ENCODE peak calls at places on chromosomes 3 and 15, in four cellular contexts. B is heart right ventricle, D is ovary, S is psoas muscle. M is an unnamed sample. For H3K9me3, the result is how much of the 10 kb centered on the place peaks cover.

GRCh38 chr15:74613089-74613952 is 2.3 kb upstream of the CLK3 start:
- DNase-seq in D (no peak), S (no peak), B (peak), M (no peak)

GRCh38 chr15:52651868-52652267 is 27.3 kb downstream of the ATOSA start:
- DNase-seq in S (peak), B (peak), D (peak), M (peak)

GRCh38 chr15:39310633-39311032 is 270.2 kb upstream of the THBS1 start:
- DNase-seq in S (no peak), B (no peak), D (no peak), M (no peak)

GRCh38 chr3:195882002-195882441 is 26.3 kb downstream of the TNK2 start:
- DNase-seq in D (no peak), B (no peak), S (no peak), M (no peak)

GRCh38 chr15:34588046-34588674 is 4.7 kb upstream of the GOLGA8B start:
- DNase-seq in D (peak), B (no peak), S (peak), M (no peak)

GRCh38 chr15:67746022-67746421 is 79.3 kb upstream of the SKOR1 start:
- DNase-seq in B (no peak), S (no peak), D (no peak), M (no peak)

GRCh38 chr3:27378331-27378730 is 9.1 kb upstream of the NEK10 start:
- DNase-seq in S (no peak), B (no peak), D (no peak), M (no peak)

GRCh38 chr3:41131224-41131623 is 68.1 kb upstream of the CTNNB1 start:
- DNase-seq in S (no peak), B (no peak), D (no peak), M (no peak)

GRCh38 chr3:186365202-186365974 is 3.4 kb upstream of the DGKG start:
- DNase-seq in S (no peak), D (no peak), B (peak), M (no peak)

GRCh38 chr3:160564205-160564922 is 1.0 kb downstream of the KPNA4 start:
- DNase-seq in S (no peak), D (no peak), B (no peak), M (no peak)

GRCh38 chr3:64530434-64531049 is 157.3 kb downstream of the ADAMTS9 start:
- DNase-seq in B (no peak), D (peak), S (no peak), M (peak)

GRCh38 chr3:59772416-59773408 is 722.9 kb upstream of the CFAP20DC start:
- DNase-seq in S (no peak), B (no peak), D (no peak), M (no peak)

GRCh38 chr3:189109145-189109544 is 62.6 kb upstream of the TPRG1 start:
- DNase-seq in B (no peak), D (no peak), S (no peak), M (no peak)

GRCh38 chr3:188220988-188221818 is 67.2 kb downstream of the LPP start:
- DNase-seq in S (peak), B (no peak), D (no peak), M (no peak)

GRCh38 chr15:48682949-48683651 is 37.6 kb upstream of the FBN1 start:
- DNase-seq in S (peak), B (peak), D (peak), M (peak)

GRCh38 chr15:41894791-41895463 is 1.1 kb upstream of the SPTBN5 start:
- DNase-seq in S (peak), D (peak), B (peak), M (peak)

GRCh38 chr15:75573001-75573400 is 6.1 kb downstream of the PTPN9 start:
- DNase-seq in B (no peak), D (no peak), S (no peak), M (no peak)

GRCh38 chr3:20080956-20081554 is 40.8 kb downstream of the KAT2B start:
- DNase-seq in S (peak), B (peak), D (no peak), M (peak)

GRCh38 chr3:140568842-140569520 is 108.9 kb upstream of the TRIM42 start:
- DNase-seq in D (peak), B (peak), S (peak), M (peak)

GRCh38 chr3:69441028-69441427 is 55.1 kb upstream of the FRMD4B start:
- DNase-seq in S (no peak), B (no peak), D (no peak), M (no peak)

GRCh38 chr3:70308760-70309159 is 3.7 kb downstream of the MDFIC2 start:
- DNase-seq in D (no peak), B (no peak), S (no peak), M (no peak)

GRCh38 chr15:44193651-44194396 is 1.2 kb downstream of the FRMD5 start:
- DNase-seq in B (no peak), S (no peak), D (no peak), M (no peak)

GRCh38 chr15:62462721-62463120 is 297.6 kb upstream of the C2CD4B start:
- DNase-seq in D (no peak), B (no peak), S (no peak), M (no peak)
- H3K27ac ChIP-seq in D (no peak), B (peak), S (peak), M (no peak)

GRCh38 chr15:85583404-85584390 is 203.3 kb downstream of the AKAP13 start:
- DNase-seq in S (peak), D (peak), B (peak), M (no peak)

GRCh38 chr15:85581495-85581894 is 201.1 kb downstream of the AKAP13 start:
- DNase-seq in B (peak), S (peak), D (no peak), M (peak)

GRCh38 chr15:85582076-85582718 is 201.8 kb downstream of the AKAP13 start:
- DNase-seq in D (no peak), S (no peak), B (no peak), M (peak)

GRCh38 chr15:85580914-85581313 is 200.5 kb downstream of the AKAP13 start:
- DNase-seq in D (no peak), B (peak), S (no peak), M (peak)

DNA sequence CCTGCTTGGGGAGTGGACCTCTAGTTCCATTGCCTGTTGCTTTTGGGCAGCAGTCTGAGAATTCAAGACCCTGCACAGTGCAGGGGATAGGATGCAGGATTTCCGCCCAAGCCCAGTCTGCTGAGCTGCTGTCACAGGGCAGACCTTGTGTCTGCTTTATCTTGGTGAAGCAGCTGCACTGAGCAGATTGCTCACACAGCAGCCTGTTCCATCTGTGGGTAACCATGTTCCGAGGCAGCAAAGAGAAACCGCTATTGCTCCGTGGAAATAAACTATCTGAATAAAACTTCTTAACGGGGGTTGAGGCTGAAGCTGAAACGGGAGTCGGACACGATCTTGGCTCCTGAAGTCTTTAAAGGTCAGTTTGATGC is 202.3 kb downstream of the AKAP13 start:
- DNase-seq in B (peak), S (peak), D (peak), M (no peak)
- H3K4me3 ChIP-seq in B (peak), S (peak), D (peak), M (peak)

DNA sequence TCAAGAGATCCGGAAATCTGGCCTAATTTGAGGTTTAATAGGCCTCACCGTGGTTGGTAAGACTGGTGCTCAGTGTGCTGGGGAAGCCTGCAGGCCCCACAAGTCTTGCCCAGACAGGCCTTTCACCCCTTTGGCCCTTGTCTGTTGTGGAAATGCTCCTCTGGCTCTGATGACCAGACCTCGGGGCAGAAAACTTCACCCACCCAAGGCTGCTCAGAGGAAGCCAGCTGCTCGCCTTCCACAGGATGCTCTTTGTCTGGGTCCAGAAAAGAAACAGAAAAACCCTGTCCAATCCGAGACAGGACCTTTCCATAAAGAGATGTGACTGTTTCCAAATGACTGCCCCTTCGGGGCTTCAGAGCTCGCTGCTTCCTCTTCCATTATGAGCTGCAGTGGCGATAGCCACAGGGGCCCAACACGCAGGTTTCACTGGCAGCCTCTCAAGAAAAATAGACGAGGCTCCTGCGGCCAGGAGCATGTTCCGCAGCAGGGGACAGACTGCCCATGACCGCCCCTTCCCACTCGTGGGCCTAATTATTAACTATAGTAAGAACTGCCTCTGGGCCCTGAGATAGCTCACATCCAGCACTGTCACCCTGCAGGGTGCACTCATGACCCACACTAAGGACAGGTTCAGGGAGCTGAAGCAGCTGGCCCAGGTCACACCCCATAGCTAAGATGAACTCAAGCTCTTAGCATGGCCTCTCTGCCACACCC is 6.8 kb upstream of the SNX22 start:
- DNase-seq in B (no peak), D (no peak), S (no peak), M (no peak)
- H3K9me3 ChIP-seq in B (under half), D (under half), S (under half), M (under half)

DNA sequence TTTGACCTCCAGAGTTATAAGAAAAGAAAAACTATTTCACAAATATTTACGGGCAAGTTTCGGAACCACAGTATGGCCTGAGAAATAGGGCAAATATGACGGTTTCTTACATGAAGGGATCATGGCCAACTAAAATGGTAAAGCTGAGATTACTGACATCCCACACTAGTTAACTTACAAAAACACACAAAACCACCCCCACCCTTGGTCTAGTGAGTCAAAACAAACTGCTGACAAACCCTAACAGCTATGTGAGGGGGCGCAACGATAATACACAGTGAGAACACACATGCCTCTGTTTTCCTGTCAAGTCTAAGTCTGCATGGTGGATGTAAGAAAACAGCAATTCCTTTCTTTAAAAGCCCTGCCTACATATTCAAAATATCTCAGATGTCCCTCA is 32.3 kb downstream of the CBLB start:
- DNase-seq in S (no peak), B (no peak), D (no peak), M (no peak)
- H3K27ac ChIP-seq in S (no peak), B (peak), D (no peak), M (no peak)

DNA sequence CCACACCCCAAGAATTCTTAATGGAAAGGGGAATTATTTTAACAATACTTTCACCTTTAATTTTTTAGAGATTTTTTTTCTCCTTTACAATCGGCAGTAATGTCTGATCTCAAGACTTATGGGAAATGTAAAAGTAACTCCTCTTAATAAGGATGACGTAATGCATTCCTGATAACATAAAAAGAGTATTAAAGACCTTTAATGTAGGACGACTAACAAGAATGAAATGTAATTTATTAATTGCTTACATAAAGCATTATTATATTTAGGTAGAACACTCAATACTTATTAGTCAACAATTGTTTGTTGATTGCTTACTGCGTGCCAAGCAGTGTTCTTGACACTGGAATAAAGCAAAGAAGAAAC is 416.8 kb upstream of the NAALADL2 start:
- DNase-seq in S (no peak), D (no peak), B (no peak), M (no peak)
- H3K4me3 ChIP-seq in S (peak), D (peak), B (peak), M (peak)

GRCh38 chr3:44771424-44772098 is 10.0 kb downstream of the KIF15 start:
- DNase-seq in D (no peak), S (no peak), B (no peak), M (no peak)

DNA sequence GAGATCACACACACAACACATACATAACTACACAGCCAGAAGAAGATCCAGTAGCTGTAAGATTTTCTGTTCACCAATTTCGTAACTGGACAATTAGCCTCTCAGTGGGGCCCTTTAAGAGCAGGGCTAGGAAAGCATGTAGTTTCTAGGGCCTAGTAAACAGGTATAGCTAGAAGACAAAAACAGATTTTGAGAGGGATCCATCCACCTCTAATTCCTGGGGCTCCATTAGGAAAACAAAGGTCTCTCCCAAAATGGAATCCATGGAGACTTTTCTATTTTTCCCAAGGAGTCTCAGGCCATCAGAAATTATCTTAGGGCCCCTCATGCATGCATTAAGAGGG is 10.5 kb downstream of the KIF15 start:
- DNase-seq in S (no peak), D (no peak), B (no peak), M (no peak)
- H3K9me3 ChIP-seq in S (under half), D (under half), B (under half), M (under half)

DNA sequence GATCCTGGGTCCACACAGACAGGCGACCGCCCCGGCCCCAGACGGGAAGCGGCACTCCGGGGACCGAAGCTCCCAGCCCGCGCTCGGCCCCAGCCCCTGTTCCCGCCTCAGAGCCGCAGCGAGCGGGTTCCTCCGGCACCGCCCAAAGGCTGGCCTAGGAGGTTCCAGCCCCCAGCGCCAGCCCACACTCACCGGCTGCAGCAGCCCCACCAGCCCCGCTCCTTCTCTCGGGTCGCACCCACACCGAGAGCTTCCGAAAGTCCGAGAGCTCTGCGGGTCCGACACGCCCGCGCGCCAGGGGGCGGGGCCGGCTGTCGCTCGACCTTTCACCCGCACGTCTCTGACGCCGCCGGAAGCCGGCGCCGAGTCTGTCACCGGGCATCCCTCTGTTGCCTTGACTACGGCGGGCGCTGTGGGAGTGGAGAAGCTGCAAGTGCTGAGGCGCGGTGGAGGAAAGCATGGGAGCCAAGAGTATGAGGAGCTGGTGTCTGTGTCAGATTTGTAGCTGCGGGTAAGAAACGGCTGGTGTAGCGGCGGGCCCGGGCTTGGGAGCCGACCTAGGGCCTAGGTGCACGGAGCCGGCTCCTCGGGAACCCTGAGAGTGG is at the start of the genes EFL1 and SAXO2:
- DNase-seq in B (peak), S (peak), D (peak), M (peak)
- H3K27ac ChIP-seq in B (peak), S (peak), D (no peak), M (peak)

DNA sequence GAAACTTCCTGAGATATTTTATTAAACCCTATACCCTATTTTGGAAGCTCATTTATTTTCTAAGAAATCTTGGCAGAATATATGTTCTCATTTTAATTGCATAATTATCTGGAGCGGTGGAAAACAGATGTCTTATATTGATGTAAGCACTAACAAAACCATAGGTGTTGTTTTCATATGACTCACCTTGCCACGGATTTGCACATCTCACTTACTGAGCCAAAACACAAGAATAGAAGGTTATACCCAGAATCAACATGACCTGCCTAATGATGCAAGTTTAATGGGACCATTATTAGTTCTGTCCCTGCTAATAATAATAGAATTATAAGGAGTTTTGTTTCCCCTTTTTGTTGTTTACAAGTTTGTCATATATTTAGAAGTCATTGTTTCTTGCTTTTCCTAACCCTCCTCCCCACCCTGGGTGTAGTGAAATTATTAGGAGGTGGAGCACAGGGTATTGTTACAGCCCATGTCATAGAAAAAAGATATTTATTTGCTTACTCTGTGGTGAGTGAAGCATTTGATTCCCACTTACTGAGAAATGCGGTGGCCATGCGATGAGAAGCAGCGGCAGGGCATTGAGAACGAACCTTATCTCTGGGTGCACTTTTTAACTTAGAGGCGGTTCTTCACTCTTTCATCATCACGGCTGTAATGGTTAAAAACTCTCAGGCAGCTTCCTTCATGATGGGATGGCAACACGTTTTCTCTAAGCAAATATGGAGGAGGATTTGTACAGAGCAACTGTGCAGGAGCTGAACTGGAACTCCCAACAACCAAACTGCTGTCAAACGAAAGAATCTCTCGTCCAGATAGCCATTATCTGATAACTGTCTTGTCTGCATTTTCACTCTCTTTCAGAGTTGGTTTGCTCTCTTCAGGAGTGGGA is 521 bp downstream of the IL5RA start:
- DNase-seq in S (no peak), B (no peak), D (no peak), M (no peak)
- H3K4me3 ChIP-seq in S (no peak), B (peak), D (no peak), M (no peak)

DNA sequence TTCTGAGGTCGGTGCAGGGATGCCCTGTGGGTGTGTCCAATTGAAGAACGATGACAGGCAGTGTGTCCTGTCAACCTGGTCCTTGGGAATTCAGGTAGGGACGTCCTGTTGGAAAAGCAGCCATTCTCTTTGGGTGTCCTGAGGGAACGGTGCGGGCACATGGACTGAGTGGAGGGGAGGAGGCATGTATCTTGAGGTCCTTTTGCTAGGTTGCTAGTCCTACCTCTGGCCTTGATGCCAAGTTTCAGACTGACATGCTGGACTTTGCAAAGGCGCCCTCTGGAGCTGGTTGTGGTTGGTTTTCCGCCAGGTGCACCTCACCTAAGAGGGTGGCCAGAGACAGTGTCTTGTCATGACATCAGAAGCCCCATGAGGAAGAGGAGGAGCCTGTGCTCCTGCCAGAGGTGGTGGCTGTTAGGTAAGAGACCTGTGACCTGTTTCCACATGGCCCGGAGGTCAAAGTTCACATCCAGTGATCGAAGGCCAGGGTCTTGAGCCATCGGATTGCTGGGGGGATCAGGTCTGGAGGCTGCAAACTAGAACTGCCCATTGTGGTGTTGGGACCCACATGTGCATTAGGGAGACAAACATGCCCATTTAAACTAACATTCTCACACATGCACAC is 106.3 kb downstream of the SNRPN start:
- DNase-seq in D (no peak), S (no peak), B (no peak), M (peak)
- H3K9me3 ChIP-seq in D (half or more), S (half or more), B (half or more), M (under half)